ENCODE peak calls at places on chromosomes 5 and 9, in four cellular contexts. F is astrocyte, C is GM23248, A is mammary epithelial cell. K is an unnamed sample. For H3K9me3, the result is how much of the 10 kb centered on the place peaks cover.

GRCh38 chr5:102536323-102536928 is 37.6 kb upstream of the SLCO6A1 start:
- DNase-seq in F (no peak), C (peak), A (no peak), K (no peak)

GRCh38 chr5:154179846-154180710 is 10.5 kb upstream of the GALNT10 start:
- DNase-seq in F (no peak), C (peak), A (peak), K (peak)

GRCh38 chr9:102038006-102038405 is 299.6 kb upstream of the GRIN3A start:
- DNase-seq in F (no peak), C (no peak), A (no peak), K (no peak)

GRCh38 chr5:79743846-79744605 is 54.4 kb downstream of the CMYA5 start:
- DNase-seq in F (no peak), C (peak), A (no peak), K (peak)

GRCh38 chr5:14914603-14915277 is 43.2 kb upstream of the ANKH start:
- DNase-seq in F (peak), C (peak), A (peak), K (peak)

GRCh38 chr9:128371622-128372117 is 496 bp downstream of the URM1 start:
- DNase-seq in F (no peak), C (peak), A (no peak), K (no peak)

GRCh38 chr5:107917983-107918382 is 247.2 kb upstream of the EFNA5 start:
- DNase-seq in F (peak), C (peak), A (no peak), K (peak)

GRCh38 chr9:78505546-78505945 is 208.6 kb downstream of the PSAT1 start:
- DNase-seq in F (no peak), C (no peak), A (no peak), K (no peak)

GRCh38 chr5:84242286-84242685 is 142.4 kb downstream of the EDIL3 start:
- DNase-seq in F (peak), C (peak), A (no peak), K (peak)

GRCh38 chr5:16492398-16493175 is 27.0 kb upstream of the ZNF622 start:
- DNase-seq in F (peak), C (peak), A (peak), K (peak)

GRCh38 chr5:67292201-67292940 is 95.8 kb upstream of the CD180 start:
- DNase-seq in F (no peak), C (no peak), A (no peak), K (no peak)

GRCh38 chr9:8338249-8338721 is 538.7 kb upstream of the DMAC1 start:
- DNase-seq in F (peak), C (no peak), A (no peak), K (peak)

GRCh38 chr9:87464992-87465378 is 32.7 kb upstream of the DAPK1 start:
- DNase-seq in F (no peak), C (no peak), A (no peak), K (no peak)

GRCh38 chr5:14039063-14039462 is 94.6 kb upstream of the DNAH5 start:
- DNase-seq in F (peak), C (peak), A (peak), K (peak)

GRCh38 chr5:71658916-71659661 is 60.0 kb upstream of the CARTPT start:
- DNase-seq in F (no peak), C (peak), A (no peak), K (no peak)

GRCh38 chr5:77851229-77852067 is 75.3 kb upstream of the TBCA start:
- DNase-seq in F (no peak), C (peak), A (no peak), K (peak)

GRCh38 chr5:157549283-157549629 is 26.3 kb downstream of the ADAM19 start:
- DNase-seq in F (peak), C (peak), A (no peak), K (no peak)

GRCh38 chr9:88302579-88303324 is 85.5 kb upstream of the SPIN1 start:
- DNase-seq in F (no peak), C (no peak), A (peak), K (no peak)

GRCh38 chr5:33611882-33612281 is 171.1 kb downstream of the TARS1 start:
- DNase-seq in F (peak), C (peak), A (peak), K (peak)

GRCh38 chr9:87338075-87338989 is 159.3 kb upstream of the DAPK1 start:
- DNase-seq in F (no peak), C (no peak), A (no peak), K (no peak)

GRCh38 chr9:17531642-17532254 is 47.1 kb upstream of the SH3GL2 start:
- DNase-seq in F (peak), C (peak), A (peak), K (peak)

GRCh38 chr9:99693888-99694287 is 127.8 kb upstream of the NR4A3 start:
- DNase-seq in F (no peak), C (peak), A (no peak), K (no peak)

GRCh38 chr9:123725389-123725788 is 204.5 kb downstream of the DENND1A start:
- DNase-seq in F (peak), C (peak), A (no peak), K (peak)

GRCh38 chr9:76136986-76137385 is 246.5 kb downstream of the PCSK5 start:
- DNase-seq in F (peak), C (peak), A (peak), K (peak)

GRCh38 chr9:85577353-85577952 is 164.3 kb downstream of the AGTPBP1 start:
- DNase-seq in F (no peak), C (no peak), A (no peak), K (no peak)

GRCh38 chr9:118643118-118643517 is 726.1 kb downstream of the BRINP1 start:
- DNase-seq in F (peak), C (peak), A (peak), K (peak)

GRCh38 chr9:14790628-14791027 is 68.1 kb upstream of the CER1 start:
- DNase-seq in F (no peak), C (no peak), A (no peak), K (no peak)

GRCh38 chr9:89850633-89851325 is 246.0 kb downstream of the GADD45G start:
- DNase-seq in F (peak), C (peak), A (peak), K (peak)

GRCh38 chr5:56278267-56278826 is 45.2 kb upstream of the ANKRD55 start:
- DNase-seq in F (peak), C (peak), A (no peak), K (peak)

GRCh38 chr5:120538644-120539043 is 74.5 kb downstream of the PRR16 start:
- DNase-seq in F (peak), C (peak), A (peak), K (peak)

GRCh38 chr5:73911761-73912393 is 285.9 kb downstream of the ARHGEF28 start:
- DNase-seq in F (peak), C (no peak), A (no peak), K (peak)

GRCh38 chr5:125023673-125024072 is 277.2 kb upstream of the ZNF608 start:
- DNase-seq in F (peak), C (peak), A (peak), K (peak)

GRCh38 chr5:143355710-143356109 is 47.8 kb downstream of the NR3C1 start:
- DNase-seq in F (peak), C (peak), A (peak), K (peak)

GRCh38 chr5:65334077-65334476 is 147.6 kb downstream of the ADAMTS6 start:
- DNase-seq in F (peak), C (no peak), A (peak), K (peak)

GRCh38 chr9:93244101-93244500 is 60.2 kb downstream of the WNK2 start:
- DNase-seq in F (no peak), C (no peak), A (no peak), K (no peak)

GRCh38 chr5:128014578-128014977 is 69.0 kb upstream of the SLC12A2 start:
- DNase-seq in F (no peak), C (no peak), A (no peak), K (no peak)

GRCh38 chr9:99356512-99356971 is 134.5 kb downstream of the SEC61B start:
- DNase-seq in F (no peak), C (peak), A (no peak), K (peak)

GRCh38 chr5:81819556-81820314 is 68.8 kb upstream of the SSBP2 start:
- DNase-seq in F (peak), C (peak), A (peak), K (peak)

GRCh38 chr5:3595102-3595961 is at the start of gene IRX1:
- DNase-seq in F (peak), C (peak), A (peak), K (no peak)
- TF ChIP-seq EZH2 in F (peak), C (no peak), A (no peak), K (peak)

DNA sequence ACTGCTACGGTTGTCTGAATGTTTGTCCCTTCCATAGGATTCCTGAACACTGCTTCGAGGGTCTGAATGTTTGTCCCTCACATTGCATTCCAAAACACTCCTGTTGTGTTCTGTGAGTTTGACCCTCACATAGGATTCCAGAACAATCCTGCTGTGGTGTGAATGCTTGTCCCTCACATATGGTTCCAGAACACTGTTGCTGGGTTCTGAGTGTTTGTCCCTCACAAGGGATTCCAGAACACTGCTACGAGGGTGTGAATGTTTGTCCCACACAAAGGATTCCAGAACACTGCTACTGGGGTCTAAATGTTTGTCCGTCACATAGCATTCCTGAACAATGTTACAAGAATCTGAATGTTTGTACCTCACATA is 201.2 kb downstream of the FOXD4L6 start:
- DNase-seq in F (no peak), C (no peak), A (no peak), K (no peak)
- H3K9me3 ChIP-seq in F (under half), C (under half), A (under half), K (under half)

DNA sequence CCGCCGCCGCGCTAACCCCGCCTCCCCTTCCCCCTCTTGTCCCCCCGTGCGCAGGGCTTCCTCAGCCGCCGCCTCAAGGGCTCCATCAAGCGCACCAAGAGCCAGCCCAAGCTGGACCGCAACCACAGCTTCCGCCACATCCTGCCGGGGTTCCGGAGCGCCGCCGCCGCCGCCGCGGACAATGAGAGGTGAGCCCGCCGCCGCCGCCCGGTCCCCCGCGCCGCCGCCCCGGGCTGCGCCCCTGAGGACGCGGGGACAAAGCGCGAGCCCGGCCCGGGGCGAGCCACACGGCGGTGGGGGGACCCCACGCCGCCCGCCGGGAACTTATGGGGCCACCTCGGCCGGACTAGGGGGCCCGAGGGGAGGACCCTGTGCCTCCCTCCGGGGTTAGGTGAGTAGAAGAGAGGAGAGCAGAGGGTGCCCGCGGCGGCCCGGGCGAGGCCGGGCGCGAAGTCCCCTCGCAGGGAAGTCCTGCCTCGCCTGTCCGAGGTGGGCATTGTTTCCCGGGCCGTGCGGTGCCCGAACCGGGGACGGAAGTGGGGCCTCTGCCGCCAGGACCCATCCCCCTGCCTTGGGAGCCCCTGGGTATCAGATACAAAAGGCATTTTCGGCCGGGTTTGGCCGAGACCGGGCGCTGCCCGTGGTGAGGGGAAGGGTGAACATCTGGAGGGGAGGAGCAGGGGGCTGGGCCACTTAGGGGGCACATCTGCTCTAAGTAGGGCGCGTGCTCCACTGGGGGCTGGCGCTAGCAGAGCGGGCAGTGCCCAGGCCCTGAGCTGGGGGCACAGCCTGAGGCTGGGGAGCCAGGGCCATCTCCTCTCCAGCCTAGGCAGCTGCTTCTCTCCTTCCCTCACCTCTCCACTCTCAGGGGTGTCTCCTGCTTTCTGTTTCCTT is 48.1 kb downstream of the DAB2IP start:
- DNase-seq in F (peak), C (peak), A (peak), K (peak)
- H2AFZ ChIP-seq in F (peak), C (peak), A (peak), K (peak)

GRCh38 chr9:117414220-117414905 is 494 bp downstream of the ASTN2 start:
- DNase-seq in F (no peak), C (peak), A (peak), K (peak)
- TF ChIP-seq EZH2 in F (peak), C (peak), A (no peak), K (peak)

GRCh38 chr5:179061025-179061424 is 852 bp downstream of the ZNF354C start:
- DNase-seq in F (no peak), C (no peak), A (no peak), K (no peak)

GRCh38 chr5:179060116-179061008 is at the start of gene ZNF354C:
- DNase-seq in F (peak), C (peak), A (peak), K (peak)

GRCh38 chr5:179065703-179066102 is 5.5 kb downstream of the ZNF354C start:
- DNase-seq in F (no peak), C (no peak), A (no peak), K (no peak)
- H3K9me3 ChIP-seq in F (under half), C (under half), A (under half), K (under half)

DNA sequence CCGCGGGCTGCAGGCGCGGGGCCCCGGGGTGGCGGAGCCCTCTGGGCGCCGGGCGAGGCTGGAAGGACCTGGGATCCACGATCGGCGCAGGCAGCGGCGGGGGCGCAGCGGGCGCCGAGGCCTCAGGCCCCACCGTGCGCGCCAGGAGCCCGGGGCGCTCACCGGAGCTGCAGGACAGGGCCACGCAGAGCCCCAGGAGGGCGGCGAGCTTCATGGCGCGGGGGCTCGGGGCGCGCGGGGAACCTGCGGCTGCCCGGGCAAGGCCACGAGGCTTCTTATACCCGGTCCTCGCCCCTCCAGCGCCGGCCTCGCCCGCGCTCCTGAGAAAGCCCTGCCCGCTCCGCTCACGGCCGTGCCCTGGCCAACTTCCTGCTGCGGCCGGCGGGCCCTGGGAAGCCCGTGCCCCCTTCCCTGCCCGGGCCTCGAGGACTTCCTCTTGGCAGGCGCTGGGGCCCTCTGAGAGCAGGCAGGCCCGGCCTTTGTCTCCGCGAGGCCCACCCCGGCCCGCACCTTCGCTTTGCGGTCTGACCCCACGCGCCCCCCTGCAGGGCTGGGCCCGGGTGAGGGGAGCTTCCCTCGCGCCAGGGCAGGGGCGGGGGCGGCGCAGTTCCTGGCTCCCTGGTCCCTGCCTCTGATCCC is at the start of gene SCGB3A1:
- DNase-seq in F (no peak), C (peak), A (no peak), K (no peak)
- H2AFZ ChIP-seq in F (no peak), C (no peak), A (peak), K (no peak)

GRCh38 chr5:142295960-142296860 is 28.6 kb downstream of the SPRY4 start:
- DNase-seq in F (no peak), C (no peak), A (no peak), K (no peak)
- TF ChIP-seq EZH2 in F (no peak), C (no peak), A (no peak), K (no peak)

DNA sequence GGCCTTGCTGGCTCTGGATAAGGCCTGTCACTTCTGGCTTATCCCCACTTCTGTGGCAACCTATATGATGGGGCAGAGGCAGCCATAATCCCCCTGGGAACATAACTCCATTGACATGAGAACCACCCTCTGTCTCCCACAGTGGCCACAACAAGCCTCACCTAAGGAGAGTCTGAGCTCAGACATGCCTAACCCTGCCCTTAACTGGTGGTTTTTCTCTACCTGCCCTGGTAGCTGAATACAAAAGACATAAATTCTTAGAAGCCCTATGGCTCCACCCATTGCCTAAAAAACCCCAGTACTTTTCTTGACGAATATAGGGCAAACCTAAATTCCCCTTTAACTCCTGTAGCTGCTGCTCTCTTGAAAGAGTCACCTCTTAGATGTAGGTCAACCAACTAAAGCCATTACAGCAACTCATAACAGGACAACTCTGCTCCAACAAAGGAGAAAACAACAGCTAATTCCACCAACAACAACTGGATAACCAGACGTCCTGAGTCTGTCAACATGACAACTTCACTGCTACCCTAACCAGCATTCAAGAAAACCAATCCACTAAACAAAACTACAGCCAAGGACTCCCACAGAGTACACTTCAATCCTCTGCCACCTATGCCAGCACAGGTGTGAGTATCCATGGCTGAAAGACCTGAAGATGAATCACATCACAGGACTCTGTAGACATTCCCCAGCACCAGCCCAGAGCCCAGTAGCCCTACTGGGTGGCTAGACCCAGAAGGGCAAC is 427.7 kb downstream of the PRELID2 start:
- DNase-seq in F (no peak), C (no peak), A (no peak), K (no peak)
- H3K9me3 ChIP-seq in F (under half), C (under half), A (under half), K (under half)

K was measured in fibroblast of lung.